ENCODE peak calls at places on chromosome 13, in ten cellular contexts. U is glutamatergic neuron, W is NCI-H1417, N is fibroblast of mammary gland, Y is iris pigment epithelial cell, H is NCI-H2081, Z is kidney glomerular epithelial cell, B is BE2C, S is posterior cingulate gyrus, Q is HT1080. T is an unnamed sample.

GRCh38 chr13:51148223-51148951 is 37.3 kb upstream of the C13orf42 start:
- DNase-seq in W (peak; percentile 93), B (no peak), N (no peak), H (peak; percentile 81), Y (no peak), S (no peak), Q (no peak), U (peak; percentile 24), Z (no peak), T (no peak)

GRCh38 chr13:23567792-23568480 is 2.3 kb upstream of the TNFRSF19 start:
- DNase-seq in U (peak; percentile 78), B (no peak), S (no peak), H (no peak), Z (no peak), N (no peak), Y (no peak), Q (no peak), W (no peak), T (no peak)

GRCh38 chr13:99986751-99987150 is 5.2 kb downstream of the ZIC2 start:
- DNase-seq in W (peak; percentile 81), Q (no peak), S (no peak), B (no peak), Y (no peak), N (no peak), U (no peak), H (peak; percentile 65), Z (no peak), T (no peak)

GRCh38 chr13:65932587-65933239 is 1297.4 kb downstream of the PCDH9 start:
- DNase-seq in S (no peak), B (no peak), U (no peak), Y (no peak), W (no peak), Z (no peak), N (peak; percentile 40), H (no peak), Q (no peak), T (no peak)

GRCh38 chr13:49958321-49958720 is 22.2 kb upstream of the SPRYD7 start:
- DNase-seq in N (peak; percentile 3), B (no peak), Q (no peak), Z (no peak), U (no peak), H (no peak), Y (peak; percentile 28), S (no peak), W (no peak), T (no peak)

GRCh38 chr13:46607768-46608553 is 55.0 kb downstream of the LRCH1 start:
- DNase-seq in Z (peak; percentile 94), N (no peak), Q (peak; percentile 19), W (no peak), Y (no peak), S (no peak), B (no peak), H (no peak), U (no peak), T (no peak)

GRCh38 chr13:63327584-63327983 is 1911.9 kb upstream of the PCDH20 start:
- DNase-seq in Q (no peak), Y (no peak), B (no peak), W (no peak), U (no peak), H (no peak), Z (no peak), S (no peak), N (no peak), T (no peak)

GRCh38 chr13:89465366-89465765 is 1794.2 kb downstream of the SLITRK5 start:
- DNase-seq in B (no peak), Q (peak; percentile 87), W (no peak), U (no peak), H (no peak), Z (peak; percentile 73), N (peak; percentile 42), Y (peak; percentile 81), S (no peak), T (no peak)

GRCh38 chr13:106416645-106417044 is 118.8 kb downstream of the EFNB2 start:
- DNase-seq in Q (no peak), W (no peak), S (no peak), N (no peak), B (no peak), Y (no peak), Z (no peak), H (no peak), U (no peak), T (no peak)

GRCh38 chr13:73702419-73703071 is 431.7 kb downstream of the KLF12 start:
- DNase-seq in W (no peak), Z (no peak), B (no peak), Q (no peak), U (no peak), N (no peak), H (peak; percentile 23), Y (peak; percentile 33), S (no peak), T (no peak)

GRCh38 chr13:102369303-102369702 is 32.5 kb downstream of the FGF14 start:
- DNase-seq in S (no peak), N (peak; percentile 29), Y (peak; percentile 2), H (peak; percentile 4), Z (no peak), W (peak; percentile 30), B (no peak), Q (no peak), U (no peak), T (no peak)

GRCh38 chr13:86087241-86087640 is 288.0 kb upstream of the SLITRK6 start:
- DNase-seq in Q (peak; percentile 62), N (peak; percentile 6), Y (peak; percentile 0), W (no peak), H (no peak), S (no peak), Z (no peak), B (no peak), U (no peak), T (no peak)

GRCh38 chr13:25085125-25085742 is 10.7 kb upstream of the PABPC3 start:
- DNase-seq in B (peak; percentile 46), Q (peak; percentile 11), U (peak; percentile 36), Y (peak; percentile 54), N (peak; percentile 48), W (peak; percentile 11), H (peak; percentile 52), S (peak; percentile 34), Z (peak; percentile 53), T (peak; percentile 41)

GRCh38 chr13:27171244-27171829 is at the start of gene USP12:
- DNase-seq in Y (no peak), Q (no peak), W (peak; percentile 56), U (peak; percentile 77), S (peak; percentile 37), N (peak; percentile 25), B (peak; percentile 71), H (no peak), Z (no peak), T (peak; percentile 53)

GRCh38 chr13:40220299-40220935 is 446.0 kb downstream of the FOXO1 start:
- DNase-seq in S (no peak), N (peak; percentile 69), H (no peak), W (no peak), Z (no peak), B (no peak), Y (peak; percentile 93), U (no peak), Q (no peak), T (no peak)